ENCODE peak calls at places on chromosomes 13 and 19, in five cellular contexts. V is heart left ventricle, X is H9, J is foreskin keratinocyte, M is PC-3. Y is an unnamed sample.

GRCh38 chr19:12838182-12838890 is at the start of gene MAST1:
- DNase-seq in V (no peak), X (peak; percentile 65), J (no peak), M (peak; percentile 80), Y (no peak)

GRCh38 chr19:20077791-20078463 is at the start of gene ZNF90:
- DNase-seq in V (peak; percentile 95), X (peak; percentile 97), J (peak; percentile 86), M (no peak), Y (peak; percentile 90)

GRCh38 chr19:19606021-19606420 is 12.5 kb downstream of the PBX4 start:
- DNase-seq in V (no peak), X (no peak), J (peak; percentile 75), M (peak; percentile 95), Y (peak; percentile 94)

GRCh38 chr19:49475995-49476880 is 2.2 kb downstream of the FLT3LG start:
- DNase-seq in V (no peak), X (peak; percentile 96), J (no peak), M (no peak), Y (no peak)

GRCh38 chr19:19146000-19146608 is 7.8 kb upstream of the TMEM161A start:
- DNase-seq in V (peak; percentile 72), X (peak; percentile 89), J (no peak), M (peak; percentile 65), Y (no peak)

GRCh38 chr19:419721-420515 is 11.0 kb upstream of the C2CD4C start:
- DNase-seq in V (no peak), X (no peak), J (no peak), M (no peak), Y (no peak)

GRCh38 chr13:100818706-100819105 is 144.1 kb upstream of the TMTC4 start:
- DNase-seq in V (no peak), X (no peak), J (no peak), M (no peak), Y (no peak)

GRCh38 chr13:33751151-33751550 is 66.8 kb upstream of the RFC3 start:
- DNase-seq in V (no peak), X (no peak), J (no peak), M (no peak), Y (no peak)

GRCh38 chr13:95326695-95327094 is 25.4 kb upstream of the ABCC4 start:
- DNase-seq in V (no peak), X (no peak), J (no peak), M (no peak), Y (no peak)

GRCh38 chr13:29619995-29620394 is 24.5 kb upstream of the SLC7A1 start:
- DNase-seq in V (no peak), X (no peak), J (no peak), M (no peak), Y (no peak)

GRCh38 chr19:35164418-35164817 is 9.9 kb downstream of the FXYD5 start:
- DNase-seq in V (no peak), X (no peak), J (no peak), M (no peak), Y (no peak)

GRCh38 chr13:71368301-71368700 is 498.7 kb downstream of the DACH1 start:
- DNase-seq in V (no peak), X (no peak), J (no peak), M (no peak), Y (no peak)

GRCh38 chr13:48939728-48940127 is 36.0 kb upstream of the FNDC3A start:
- DNase-seq in V (no peak), X (no peak), J (no peak), M (no peak), Y (no peak)

GRCh38 chr19:47608908-47609879 is at the start of gene BICRA:
- DNase-seq in V (peak; percentile 83), X (peak; percentile 76), J (peak; percentile 34), M (peak; percentile 73), Y (no peak)

GRCh38 chr19:36939153-36939552 is 23.0 kb downstream of the ZNF568 start:
- DNase-seq in V (no peak), X (no peak), J (no peak), M (no peak), Y (no peak)

GRCh38 chr19:45553464-45553863 is 31.1 kb downstream of the OPA3 start:
- DNase-seq in V (no peak), X (peak; percentile 87), J (no peak), M (no peak), Y (no peak)

GRCh38 chr13:42574435-42575311 is 721 bp downstream of the TNFSF11 start:
- DNase-seq in V (no peak), X (peak; percentile 43), J (no peak), M (no peak), Y (no peak)

GRCh38 chr19:661427-662196 is 1.4 kb downstream of the RNF126 start:
- DNase-seq in V (peak; percentile 49), X (no peak), J (no peak), M (no peak), Y (no peak)

GRCh38 chr13:72953391-72953960 is 105.3 kb upstream of the KLF5 start:
- DNase-seq in V (no peak), X (no peak), J (no peak), M (no peak), Y (no peak)

GRCh38 chr19:50331187-50332013 is 2.2 kb upstream of the KCNC3 start:
- DNase-seq in V (no peak), X (peak; percentile 82), J (no peak), M (no peak), Y (no peak)

GRCh38 chr13:22028831-22029230 is 358.0 kb downstream of the FGF9 start:
- DNase-seq in V (no peak), X (no peak), J (no peak), M (no peak), Y (no peak)

GRCh38 chr13:111343186-111343805 is 22.9 kb downstream of the TEX29 start:
- DNase-seq in V (no peak), X (peak; percentile 22), J (no peak), M (no peak), Y (no peak)

GRCh38 chr19:2166741-2167738 is 3.3 kb downstream of the DOT1L start:
- DNase-seq in V (peak; percentile 87), X (peak; percentile 65), J (no peak), M (peak; percentile 70), Y (no peak)

GRCh38 chr13:37919329-37919880 is 49.8 kb upstream of the TRPC4 start:
- DNase-seq in V (no peak), X (no peak), J (no peak), M (no peak), Y (no peak)

GRCh38 chr13:20197361-20197834 is 4.7 kb upstream of the GJB2 start:
- DNase-seq in V (no peak), X (no peak), J (no peak), M (peak; percentile 83), Y (no peak)

DNA sequence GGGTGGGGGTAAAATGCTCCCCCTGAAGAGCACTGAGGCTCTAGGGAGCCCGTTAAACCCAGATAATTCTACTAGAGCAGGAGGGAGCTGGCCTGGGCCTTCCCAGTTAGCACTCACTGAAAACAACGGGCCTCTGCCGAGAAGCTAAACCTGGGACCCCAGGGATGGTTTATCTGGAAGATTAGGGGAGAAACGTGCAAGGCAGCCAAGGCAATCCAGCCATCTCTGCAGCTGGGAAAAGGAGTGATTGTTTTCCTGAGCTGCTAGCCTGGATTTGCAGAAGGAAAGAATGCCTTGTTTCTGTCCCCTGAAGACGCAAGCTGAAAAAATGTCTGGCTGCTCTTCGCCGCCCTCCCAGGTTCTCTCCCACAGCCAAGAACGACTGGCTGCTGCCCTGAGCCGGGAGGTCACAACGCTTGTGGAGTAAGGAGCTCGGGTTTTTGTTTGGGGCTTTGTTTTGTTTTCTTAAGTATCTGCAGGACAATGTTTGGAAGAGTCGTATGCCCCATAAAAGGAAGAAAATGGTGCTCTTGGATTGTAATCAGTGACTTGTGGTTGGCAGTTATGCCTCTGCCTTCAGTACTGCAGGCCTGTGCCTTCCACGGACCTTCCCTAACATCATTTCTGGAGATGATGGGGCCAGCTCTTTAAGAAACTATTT is 31.5 kb downstream of the COL4A2 start:
- DNase-seq in V (peak; percentile 61), X (no peak), J (no peak), M (no peak), Y (no peak)
- H3K27ac ChIP-seq in V (peak overlapping the region; percentile 95), X (no peak overlapping the region), J (no peak overlapping the region), M (no peak overlapping the region), Y (no peak overlapping the region)

GRCh38 chr13:81874681-81875661 is 1534.0 kb upstream of the SPRY2 start:
- DNase-seq in V (no peak), X (peak; percentile 93), J (no peak), M (peak; percentile 38), Y (no peak)
- H3K27ac ChIP-seq in V (no peak overlapping the region), X (peak overlapping the region; percentile 96), J (no peak overlapping the region), M (no peak overlapping the region), Y (no peak overlapping the region)

DNA sequence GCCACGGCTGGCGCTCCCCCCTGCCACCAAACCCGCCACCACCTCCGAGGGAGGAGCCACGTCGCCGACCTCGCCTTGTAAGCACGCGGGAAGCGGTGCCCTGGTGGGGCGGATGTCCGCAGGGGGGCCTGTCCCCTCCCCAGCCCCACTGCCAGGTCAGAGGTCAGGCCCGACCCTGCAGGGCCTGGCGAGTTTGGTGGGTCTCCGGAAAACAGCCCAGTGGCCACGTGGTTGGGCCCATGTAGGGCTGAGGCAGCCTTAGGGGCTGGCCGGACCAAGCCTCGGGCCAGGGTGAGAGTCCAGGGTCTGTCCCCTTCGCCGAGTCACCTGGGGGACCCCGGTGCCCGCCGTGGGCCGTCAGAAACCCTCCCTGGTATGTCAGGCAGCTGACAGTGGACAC is 26.5 kb downstream of the SMIM24 start:
- DNase-seq in V (no peak), X (no peak), J (no peak), M (no peak), Y (no peak)
- H3K27ac ChIP-seq in V (peak overlapping the region; percentile 92), X (no peak overlapping the region), J (no peak overlapping the region), M (no peak overlapping the region), Y (no peak overlapping the region)

GRCh38 chr13:40637644-40638043 is 28.8 kb downstream of the FOXO1 start:
- DNase-seq in V (no peak), X (no peak), J (no peak), M (no peak), Y (no peak)
- H3K27ac ChIP-seq in V (no peak overlapping the region), X (no peak overlapping the region), J (no peak overlapping the region), M (no peak overlapping the region), Y (no peak overlapping the region)

DNA sequence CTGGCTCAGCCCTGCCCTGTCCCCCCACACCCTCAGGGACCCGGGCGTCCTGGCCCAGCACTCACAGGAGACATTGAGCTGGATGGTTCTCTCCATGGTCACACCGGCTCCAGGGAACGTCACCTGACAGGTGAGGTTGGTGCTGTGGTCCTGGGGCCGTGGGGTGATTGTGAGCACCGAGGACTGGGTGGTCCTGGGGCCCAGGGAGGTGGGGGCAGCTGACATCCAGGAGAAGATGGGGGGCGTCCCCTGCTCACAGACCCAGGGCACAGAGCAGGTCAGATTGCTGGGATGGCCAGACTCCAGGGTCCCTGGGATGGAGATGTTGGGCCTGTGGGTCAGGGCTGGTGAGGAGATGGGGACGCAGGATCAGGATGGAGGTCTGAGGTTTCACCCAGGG is 854 bp downstream of the SIGLEC6 start:
- DNase-seq in V (no peak), X (no peak), J (no peak), M (no peak), Y (no peak)
- H3K27ac ChIP-seq in V (no peak overlapping the region), X (no peak overlapping the region), J (no peak overlapping the region), M (no peak overlapping the region), Y (no peak overlapping the region)

GRCh38 chr19:41373993-41374392 is 2.3 kb upstream of the TMEM91 start:
- DNase-seq in V (peak; percentile 88), X (no peak), J (no peak), M (no peak), Y (no peak)
- H3K27ac ChIP-seq in V (peak overlapping the region; percentile 57), X (no peak overlapping the region), J (no peak overlapping the region), M (no peak overlapping the region), Y (peak overlapping the region; percentile 3)

DNA sequence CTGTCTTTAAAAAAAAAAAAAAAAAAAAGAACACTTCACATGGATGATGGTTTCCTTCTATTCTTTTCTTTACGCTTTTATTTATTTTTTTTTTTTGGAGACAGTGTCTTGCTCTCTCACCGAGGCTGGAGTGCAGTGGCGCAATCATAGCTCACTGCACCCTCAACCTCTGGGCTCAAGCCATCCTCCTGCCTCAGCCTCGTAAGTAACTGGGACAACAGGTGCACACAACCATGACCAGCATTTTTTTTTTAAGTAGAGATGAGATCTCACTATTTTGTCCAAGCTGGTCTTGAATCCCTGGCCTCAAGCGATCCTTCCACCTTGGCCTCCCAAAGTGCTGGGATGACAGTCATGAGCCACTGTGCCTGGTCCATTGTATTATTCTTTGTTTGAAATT is 24.3 kb downstream of the ANKRD27 start:
- DNase-seq in V (no peak), X (no peak), J (no peak), M (no peak), Y (no peak)
- H3K27ac ChIP-seq in V (no peak overlapping the region), X (no peak overlapping the region), J (no peak overlapping the region), M (no peak overlapping the region), Y (no peak overlapping the region)

Y was measured in epithelial cell of prostate.